ENCODE peak calls at places on chromosomes 7 and 10, in four cellular contexts. I, H, T and U are unnamed samples. For H3K4me1 and H3K36me3, the result is how much of the 10 kb centered on the place peaks cover.

GRCh38 chr10:124588736-124589451 is 127.3 kb downstream of the LHPP start:
- DNase-seq in I (no peak), H (peak), T (peak), U (no peak)

GRCh38 chr7:30148951-30149459 is 14.2 kb downstream of the MTURN start:
- DNase-seq in I (peak), H (no peak), T (no peak), U (peak)

GRCh38 chr10:65838811-65839210 is 1087.0 kb upstream of the LRRTM3 start:
- DNase-seq in I (no peak), H (no peak), T (no peak), U (no peak)

GRCh38 chr10:63103971-63104409 is 29.1 kb upstream of the NRBF2 start:
- DNase-seq in I (no peak), H (no peak), T (no peak), U (no peak)

GRCh38 chr10:126640391-126640790 is 30.1 kb downstream of the C10orf90 start:
- DNase-seq in I (no peak), H (no peak), T (no peak), U (no peak)

GRCh38 chr7:101838837-101839483 is 21.5 kb downstream of the CUX1 start:
- DNase-seq in I (no peak), H (no peak), T (no peak), U (no peak)

GRCh38 chr7:90345548-90346319 is 782 bp upstream of the GTPBP10 start:
- DNase-seq in I (no peak), H (peak), T (no peak), U (peak)

GRCh38 chr7:20862554-20862953 is 75.9 kb upstream of the SP8 start:
- DNase-seq in I (no peak), H (no peak), T (no peak), U (no peak)

GRCh38 chr7:74657692-74658170 is at the start of gene GTF2I:
- DNase-seq in I (no peak), H (peak), T (no peak), U (no peak)

GRCh38 chr7:27032843-27033242 is 63.0 kb downstream of the HOXA1 start:
- DNase-seq in I (no peak), H (no peak), T (no peak), U (no peak)

GRCh38 chr7:16791071-16791470 is 13.7 kb downstream of the AGR2 start:
- DNase-seq in I (no peak), H (no peak), T (no peak), U (no peak)

GRCh38 chr7:141941075-141941474 is 5.7 kb downstream of the CLEC5A start:
- DNase-seq in I (no peak), H (no peak), T (no peak), U (no peak)

GRCh38 chr7:12607134-12607533 is 36.6 kb downstream of the SCIN start:
- DNase-seq in I (no peak), H (no peak), T (no peak), U (no peak)

GRCh38 chr7:130961128-130961601 is 227.2 kb upstream of the KLF14 start:
- DNase-seq in I (peak), H (no peak), T (no peak), U (peak)

GRCh38 chr7:33901847-33902246 is 3.5 kb upstream of the BMPER start:
- DNase-seq in I (no peak), H (no peak), T (no peak), U (no peak)

GRCh38 chr10:101536800-101537199 is 51.3 kb downstream of the POLL start:
- DNase-seq in I (no peak), H (no peak), T (no peak), U (peak)

GRCh38 chr7:572013-572667 is 52.5 kb upstream of the PDGFA start:
- DNase-seq in I (no peak), H (no peak), T (no peak), U (no peak)

GRCh38 chr10:90818736-90819135 is 39.1 kb downstream of the HTR7 start:
- DNase-seq in I (no peak), H (no peak), T (no peak), U (no peak)

GRCh38 chr10:26216577-26216948 is at the start of gene GAD2:
- DNase-seq in I (no peak), H (no peak), T (no peak), U (no peak)

GRCh38 chr10:124743188-124744046 is 761 bp downstream of the FAM53B start:
- DNase-seq in I (no peak), H (peak), T (peak), U (peak)

GRCh38 chr10:69048103-69048502 is 39.8 kb upstream of the SRGN start:
- DNase-seq in I (no peak), H (no peak), T (no peak), U (no peak)

GRCh38 chr7:129665013-129665401 is 53.5 kb downstream of the NRF1 start:
- DNase-seq in I (no peak), H (no peak), T (peak), U (no peak)

GRCh38 chr7:18494821-18495408 is 634 bp upstream of the HDAC9 start:
- DNase-seq in I (no peak), H (no peak), T (no peak), U (no peak)

GRCh38 chr7:25968205-25968993 is 183.6 kb upstream of the NFE2L3 start:
- DNase-seq in I (peak), H (no peak), T (no peak), U (peak)

GRCh38 chr7:28768577-28769147 is 189.5 kb downstream of the TRIL start:
- DNase-seq in I (no peak), H (no peak), T (no peak), U (no peak)

GRCh38 chr10:74683067-74683466 is 143.3 kb upstream of the KAT6B start:
- DNase-seq in I (no peak), H (no peak), T (no peak), U (no peak)

GRCh38 chr10:43350139-43350538 is 21.3 kb upstream of the FXYD4 start:
- DNase-seq in I (no peak), H (peak), T (no peak), U (no peak)

GRCh38 chr10:84076540-84077195 is 62.6 kb upstream of the GHITM start:
- DNase-seq in I (no peak), H (no peak), T (no peak), U (no peak)
- H3K27ac ChIP-seq in I (no peak), H (no peak), T (no peak), U (no peak)

DNA sequence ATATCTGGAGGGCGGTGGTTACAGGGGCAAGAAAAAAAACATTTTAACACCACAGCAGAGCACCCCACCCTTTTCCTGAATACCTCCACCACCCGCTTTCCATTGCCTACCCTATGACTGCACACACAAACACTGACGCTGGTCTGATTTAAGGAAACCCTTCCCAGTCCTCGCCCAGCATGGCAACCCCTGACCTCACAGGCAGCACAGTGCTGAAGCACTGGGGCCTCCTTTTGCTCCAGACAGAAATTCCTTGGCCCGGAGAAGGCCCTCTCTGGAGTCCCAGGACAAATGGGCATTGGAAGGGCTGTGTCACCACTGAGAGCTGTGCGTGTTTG is 39.2 kb upstream of the DUSP5 start:
- DNase-seq in I (no peak), H (no peak), T (no peak), U (no peak)
- H3K4me1 ChIP-seq in I (under half), H (under half), T (under half), U (half or more)

DNA sequence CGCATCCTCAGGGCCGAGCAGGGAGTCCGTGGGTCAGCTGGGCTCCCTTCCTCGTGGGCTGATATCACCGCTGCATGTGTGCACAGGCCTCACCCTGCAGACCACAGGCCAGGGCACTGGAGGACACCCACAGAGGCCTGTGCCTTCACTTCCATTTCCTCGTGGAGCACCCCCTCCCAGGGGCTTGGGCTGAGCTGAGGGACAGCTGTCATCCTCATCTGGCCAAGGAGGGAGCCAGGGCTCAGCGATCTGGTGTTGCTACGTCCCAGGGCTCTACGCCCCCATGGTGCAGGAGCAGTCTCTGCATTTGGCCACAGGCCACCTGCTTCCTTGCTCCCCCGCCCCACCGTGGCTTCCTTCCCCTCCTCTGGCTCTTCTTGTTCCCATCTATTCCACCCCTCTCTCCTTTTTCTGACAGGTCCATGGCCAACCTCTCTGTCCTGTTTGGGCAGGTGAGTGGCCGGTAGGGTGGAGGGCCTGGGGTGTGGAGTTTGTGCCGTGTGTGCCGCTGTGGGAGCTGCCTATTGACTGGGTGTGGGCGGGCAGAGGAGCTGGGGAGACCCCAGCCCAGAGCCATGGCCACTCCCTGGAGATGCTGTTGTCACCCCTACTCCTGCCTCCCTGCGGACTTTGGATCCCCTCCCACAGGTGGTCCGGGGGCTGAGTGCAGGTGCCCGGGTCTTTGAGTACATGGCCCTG is 8.3 kb upstream of the ASIC3 start:
- DNase-seq in I (no peak), H (no peak), T (no peak), U (no peak)
- H3K36me3 ChIP-seq in I (under half), H (under half), T (under half), U (under half)

GRCh38 chr10:78700816-78701520 is 367.8 kb upstream of the ZMIZ1 start:
- DNase-seq in I (no peak), H (no peak), T (no peak), U (no peak)
- H3K27ac ChIP-seq in I (no peak), H (no peak), T (no peak), U (no peak)

GRCh38 chr10:1492641-1493040 is 244.7 kb downstream of the ADARB2 start:
- DNase-seq in I (no peak), H (no peak), T (no peak), U (no peak)
- H3K4me1 ChIP-seq in I (under half), H (under half), T (under half), U (under half)

GRCh38 chr10:129929343-129930297 is 34.5 kb downstream of the EBF3 start:
- DNase-seq in I (no peak), H (no peak), T (no peak), U (no peak)
- H3K36me3 ChIP-seq in I (under half), H (under half), T (under half), U (under half)

DNA sequence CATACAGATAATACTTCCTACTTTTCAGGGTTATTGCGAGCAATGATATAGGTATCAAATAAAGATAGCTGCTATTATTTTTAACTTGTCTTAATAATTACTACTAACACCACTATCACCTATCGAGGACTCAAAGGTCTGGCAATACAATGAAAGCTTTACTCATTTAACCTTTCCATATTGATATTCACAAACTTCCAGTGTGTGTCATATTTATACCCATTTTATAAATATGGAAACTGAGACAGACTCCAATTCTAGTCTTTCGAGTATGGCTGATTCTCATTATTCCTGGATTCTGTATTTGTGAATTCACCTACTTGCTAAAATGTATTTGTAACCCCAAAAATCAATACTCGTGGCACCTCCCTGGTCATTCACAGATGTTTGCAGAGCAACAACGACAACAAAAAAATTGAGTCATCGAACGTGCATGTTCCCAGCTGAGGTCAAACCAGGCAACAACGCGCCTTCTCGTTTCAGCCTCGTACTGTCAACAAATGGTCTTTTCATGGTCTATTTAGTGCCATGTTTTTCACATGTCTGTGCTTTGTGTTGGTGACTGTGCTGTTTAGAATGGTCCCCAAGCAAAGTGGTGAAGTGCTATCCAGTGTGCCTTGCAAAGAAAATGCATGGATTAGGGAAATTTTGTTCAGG is 51.7 kb downstream of the SMURF1 start:
- DNase-seq in I (no peak), H (no peak), T (no peak), U (no peak)
- H3K27ac ChIP-seq in I (no peak), H (no peak), T (no peak), U (no peak)

GRCh38 chr7:36788814-36789470 is 64.6 kb upstream of the AOAH start:
- DNase-seq in I (no peak), H (no peak), T (no peak), U (no peak)
- H3K4me1 ChIP-seq in I (under half), H (under half), T (under half), U (half or more)

GRCh38 chr10:21057436-21057835 is 160.3 kb upstream of the NEBL start:
- DNase-seq in I (no peak), H (no peak), T (no peak), U (no peak)
- H3K36me3 ChIP-seq in I (under half), H (under half), T (under half), U (under half)